ENCODE peak calls at places on chromosome 20, in seven cellular contexts. G is keratinocyte; F is NCI-H460; A is naive thymus-derived CD8-positive, alpha-beta T cell; M is stimulated activated CD4-positive, alpha-beta T cell treated with anti-CD3 and anti-CD28 coated beads, Interleukin-12 subunit alpha, Interleukin-12 subunit beta, amount 100 ng/mL, for 48 hours; Z is T-helper 2 cell; O is activated T-cell treated with anti-CD3 and anti-CD28 coated beads for 24 hours. D is an unnamed sample.

GRCh38 chr20:6835609-6836008 is 68.1 kb downstream of the BMP2 start:
- DNase-seq in G (no peak), F (no peak), A (no peak), M (no peak), Z (no peak), O (no peak), D (no peak)

GRCh38 chr20:9815662-9816061 is 23.2 kb downstream of the PAK5 start:
- DNase-seq in G (no peak), F (no peak), A (no peak), M (no peak), Z (no peak), O (no peak), D (no peak)

GRCh38 chr20:37396520-37397075 is 50.7 kb downstream of the SRC start:
- DNase-seq in G (no peak), F (no peak), A (no peak), M (no peak), Z (no peak), O (no peak), D (peak; percentile 49)

GRCh38 chr20:47330933-47331708 is 25.4 kb downstream of the ZMYND8 start:
- DNase-seq in G (no peak), F (no peak), A (no peak), M (no peak), Z (no peak), O (no peak), D (no peak)

GRCh38 chr20:1469925-1470571 is 3.4 kb upstream of the NSFL1C start:
- DNase-seq in G (peak; percentile 92), F (peak; percentile 81), A (no peak), M (no peak), Z (peak; percentile 23), O (no peak), D (peak; percentile 91)

GRCh38 chr20:14093652-14094051 is 98.3 kb downstream of the MACROD2 start:
- DNase-seq in G (no peak), F (no peak), A (no peak), M (no peak), Z (no peak), O (no peak), D (no peak)

GRCh38 chr20:1266167-1266973 is at the start of gene SNPH:
- DNase-seq in G (peak; percentile 28), F (peak; percentile 27), A (peak; percentile 70), M (peak; percentile 46), Z (peak; percentile 87), O (peak; percentile 60), D (peak; percentile 71)

GRCh38 chr20:9348746-9349145 is 165.6 kb upstream of the LAMP5 start:
- DNase-seq in G (no peak), F (no peak), A (no peak), M (no peak), Z (no peak), O (no peak), D (no peak)

GRCh38 chr20:40970218-40970617 is 58.4 kb upstream of the TOP1 start:
- DNase-seq in G (no peak), F (no peak), A (no peak), M (no peak), Z (no peak), O (no peak), D (no peak)

GRCh38 chr20:48407710-48408109 is 420.1 kb downstream of the PREX1 start:
- DNase-seq in G (no peak), F (no peak), A (no peak), M (no peak), Z (no peak), O (no peak), D (no peak)

GRCh38 chr20:51430198-51430950 is 112.1 kb downstream of the NFATC2 start:
- DNase-seq in G (no peak), F (no peak), A (no peak), M (no peak), Z (no peak), O (no peak), D (no peak)

GRCh38 chr20:41956316-41957050 is 338.3 kb upstream of the CHD6 start:
- DNase-seq in G (no peak), F (no peak), A (no peak), M (no peak), Z (peak; percentile 13), O (no peak), D (no peak)

GRCh38 chr20:12406978-12407377 is 489.3 kb downstream of the BTBD3 start:
- DNase-seq in G (no peak), F (no peak), A (no peak), M (no peak), Z (no peak), O (no peak), D (no peak)

GRCh38 chr20:17227669-17228623 is 1.1 kb downstream of the PCSK2 start:
- DNase-seq in G (no peak), F (no peak), A (no peak), M (no peak), Z (no peak), O (no peak), D (no peak)

GRCh38 chr20:62198496-62198895 is 15.7 kb downstream of the MTG2 start:
- DNase-seq in G (no peak), F (no peak), A (no peak), M (no peak), Z (no peak), O (no peak), D (no peak)

GRCh38 chr20:58746551-58747399 is 54.2 kb downstream of the NPEPL1 start:
- DNase-seq in G (no peak), F (no peak), A (no peak), M (no peak), Z (no peak), O (no peak), D (no peak)

GRCh38 chr20:63100401-63100925 is 93.7 kb upstream of the BHLHE23 start:
- DNase-seq in G (no peak), F (no peak), A (no peak), M (no peak), Z (no peak), O (no peak), D (no peak)

GRCh38 chr20:35773154-35773751 is 1.4 kb downstream of the PHF20 start:
- DNase-seq in G (no peak), F (no peak), A (no peak), M (no peak), Z (peak; percentile 65), O (peak; percentile 9), D (no peak)

GRCh38 chr20:62938105-62938888 is at the start of gene GID8:
- DNase-seq in G (no peak), F (no peak), A (peak; percentile 55), M (no peak), Z (no peak), O (no peak), D (no peak)

GRCh38 chr20:51185277-51185676 is 162.4 kb upstream of the KCNG1 start:
- DNase-seq in G (no peak), F (no peak), A (no peak), M (no peak), Z (no peak), O (no peak), D (no peak)

GRCh38 chr20:57498425-57499400 is 26.2 kb downstream of the CTCFL start:
- DNase-seq in G (no peak), F (peak; percentile 29), A (no peak), M (peak; percentile 35), Z (peak; percentile 51), O (no peak), D (no peak)

GRCh38 chr20:44471481-44471882 is 4.2 kb upstream of the TTPAL start:
- DNase-seq in G (no peak), F (peak; percentile 29), A (no peak), M (no peak), Z (no peak), O (no peak), D (no peak)

GRCh38 chr20:53304146-53304545 is 289.5 kb downstream of the ZNF217 start:
- DNase-seq in G (no peak), F (no peak), A (no peak), M (no peak), Z (no peak), O (no peak), D (no peak)

GRCh38 chr20:53597085-53597482 is 3.4 kb upstream of the ZNF217 start:
- DNase-seq in G (no peak), F (no peak), A (no peak), M (no peak), Z (no peak), O (no peak), D (peak; percentile 8)

GRCh38 chr20:58634818-58635665 is 16.0 kb upstream of the STX16 start:
- DNase-seq in G (no peak), F (no peak), A (no peak), M (peak; percentile 38), Z (peak; percentile 42), O (peak; percentile 28), D (no peak)

GRCh38 chr20:51042657-51043247 is 19.8 kb upstream of the KCNG1 start:
- DNase-seq in G (no peak), F (no peak), A (no peak), M (no peak), Z (no peak), O (no peak), D (no peak)

GRCh38 chr20:16922834-16923233 is 174.7 kb downstream of the OTOR start:
- DNase-seq in G (no peak), F (peak; percentile 82), A (no peak), M (no peak), Z (no peak), O (no peak), D (no peak)

GRCh38 chr20:53922901-53923314 is 147.5 kb downstream of the BCAS1 start:
- DNase-seq in G (no peak), F (no peak), A (no peak), M (no peak), Z (no peak), O (no peak), D (no peak)

GRCh38 chr20:8018928-8019177 is 708 bp downstream of the TMX4 start:
- DNase-seq in G (peak; percentile 2), F (no peak), A (no peak), M (no peak), Z (no peak), O (no peak), D (no peak)

GRCh38 chr20:33054791-33055190 is 1.1 kb downstream of the BPIFB3 start:
- DNase-seq in G (no peak), F (no peak), A (no peak), M (no peak), Z (no peak), O (no peak), D (no peak)

GRCh38 chr20:50904067-50904570 is 27.1 kb downstream of the ADNP start:
- DNase-seq in G (no peak), F (no peak), A (no peak), M (no peak), Z (no peak), O (no peak), D (no peak)

GRCh38 chr20:53989401-53989800 is 81.0 kb downstream of the BCAS1 start:
- DNase-seq in G (no peak), F (no peak), A (no peak), M (no peak), Z (no peak), O (no peak), D (no peak)

GRCh38 chr20:1669304-1669703 is 11.7 kb upstream of the SIRPG start:
- DNase-seq in G (no peak), F (no peak), A (no peak), M (no peak), Z (no peak), O (no peak), D (no peak)

GRCh38 chr20:2599265-2600060 is 53.0 kb upstream of the NOP56 start:
- DNase-seq in G (no peak), F (no peak), A (no peak), M (no peak), Z (no peak), O (no peak), D (no peak)

GRCh38 chr20:57392512-57393271 is 1.5 kb downstream of the RBM38 start:
- DNase-seq in G (no peak), F (no peak), A (peak; percentile 65), M (peak; percentile 52), Z (peak; percentile 97), O (peak; percentile 65), D (peak; percentile 80)

GRCh38 chr20:49909499-49910339 is 5.6 kb downstream of the SPATA2 start:
- DNase-seq in G (no peak), F (no peak), A (no peak), M (no peak), Z (no peak), O (no peak), D (no peak)

GRCh38 chr20:44861547-44862006 is 23.9 kb upstream of the YWHAB start:
- DNase-seq in G (no peak), F (no peak), A (no peak), M (no peak), Z (no peak), O (no peak), D (no peak)